ENCODE peak calls at places on chromosomes 3 and 15, in four cellular contexts. One of them, this sample, is unnamed.

GRCh38 chr3:26840272-26840870 is 217.8 kb downstream of the LRRC3B start:
- DNase-seq in lower leg skin: no peak
- DNase-seq in H54: no peak
- DNase-seq in HepG2: no peak
- DNase-seq in this sample: no peak

GRCh38 chr3:176286456-176287115 is 910.7 kb downstream of the TBL1XR1 start:
- DNase-seq in H54: no peak
- DNase-seq in HepG2: no peak
- DNase-seq in lower leg skin: no peak
- DNase-seq in this sample: no peak

GRCh38 chr15:33084661-33085060 is 109.9 kb downstream of the FMN1 start:
- DNase-seq in H54: no peak
- DNase-seq in lower leg skin: no peak
- DNase-seq in HepG2: no peak
- DNase-seq in this sample: no peak

GRCh38 chr3:149810846-149811245 is 2.2 kb upstream of the RNF13 start:
- DNase-seq in lower leg skin: no peak
- DNase-seq in HepG2: no peak
- DNase-seq in H54: no peak
- DNase-seq in this sample: no peak

GRCh38 chr15:24729760-24730159 is 54.2 kb downstream of the NPAP1 start:
- DNase-seq in HepG2: no peak
- DNase-seq in lower leg skin: no peak
- DNase-seq in H54: no peak
- DNase-seq in this sample: no peak

GRCh38 chr15:78103406-78104118 is 11.2 kb downstream of the SH2D7 start:
- DNase-seq in lower leg skin: no peak
- DNase-seq in H54: no peak
- DNase-seq in HepG2: no peak
- DNase-seq in this sample: no peak

GRCh38 chr3:150414273-150414672 is 6.2 kb downstream of the TSC22D2 start:
- DNase-seq in HepG2: peak; percentile 76
- DNase-seq in H54: no peak
- DNase-seq in lower leg skin: no peak
- DNase-seq in this sample: no peak

GRCh38 chr3:182399978-182400737 is 393.1 kb upstream of the ATP11B start:
- DNase-seq in H54: no peak
- DNase-seq in HepG2: no peak
- DNase-seq in lower leg skin: no peak
- DNase-seq in this sample: no peak

DNA sequence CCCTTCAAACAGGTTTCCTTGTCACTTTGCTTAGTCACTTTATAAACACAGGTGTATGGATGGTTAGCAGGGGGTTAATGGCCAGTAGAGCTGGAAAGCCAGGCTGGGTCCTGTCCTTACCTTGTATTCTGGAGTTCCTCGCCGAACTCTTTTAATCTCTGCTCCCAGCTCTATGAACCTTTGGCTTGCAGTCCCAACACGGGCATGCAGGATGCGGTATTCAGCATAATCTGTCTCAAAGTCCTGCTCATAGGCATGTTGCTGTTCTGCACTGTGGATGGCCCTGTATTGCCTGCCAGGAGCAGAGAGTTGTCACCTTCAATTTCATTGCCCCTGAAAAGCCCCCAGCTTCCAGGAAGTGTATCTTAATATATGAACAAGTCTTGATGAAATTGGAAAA is 2.7 kb downstream of the ELL3 start:
- DNase-seq in H54: no peak
- DNase-seq in lower leg skin: no peak
- DNase-seq in HepG2: no peak
- DNase-seq in this sample: no peak
- TF ChIP-seq POLR2A in H54: no peak
- TF ChIP-seq POLR2A in lower leg skin: no peak
- TF ChIP-seq POLR2A in HepG2: no peak
- TF ChIP-seq POLR2A in this sample: no peak

GRCh38 chr15:89397653-89398023 is 63.0 kb upstream of the POLG start:
- DNase-seq in H54: no peak
- DNase-seq in lower leg skin: no peak
- DNase-seq in HepG2: no peak
- DNase-seq in this sample: no peak

GRCh38 chr15:89395461-89395875 is 60.8 kb upstream of the POLG start:
- DNase-seq in HepG2: no peak
- DNase-seq in lower leg skin: no peak
- DNase-seq in H54: no peak
- DNase-seq in this sample: no peak

GRCh38 chr15:89395996-89396395 is 61.4 kb upstream of the POLG start:
- DNase-seq in lower leg skin: no peak
- DNase-seq in H54: no peak
- DNase-seq in HepG2: no peak
- DNase-seq in this sample: no peak

GRCh38 chr15:89399070-89399389 is 64.4 kb upstream of the POLG start:
- DNase-seq in lower leg skin: no peak
- DNase-seq in H54: no peak
- DNase-seq in HepG2: no peak
- DNase-seq in this sample: no peak

DNA sequence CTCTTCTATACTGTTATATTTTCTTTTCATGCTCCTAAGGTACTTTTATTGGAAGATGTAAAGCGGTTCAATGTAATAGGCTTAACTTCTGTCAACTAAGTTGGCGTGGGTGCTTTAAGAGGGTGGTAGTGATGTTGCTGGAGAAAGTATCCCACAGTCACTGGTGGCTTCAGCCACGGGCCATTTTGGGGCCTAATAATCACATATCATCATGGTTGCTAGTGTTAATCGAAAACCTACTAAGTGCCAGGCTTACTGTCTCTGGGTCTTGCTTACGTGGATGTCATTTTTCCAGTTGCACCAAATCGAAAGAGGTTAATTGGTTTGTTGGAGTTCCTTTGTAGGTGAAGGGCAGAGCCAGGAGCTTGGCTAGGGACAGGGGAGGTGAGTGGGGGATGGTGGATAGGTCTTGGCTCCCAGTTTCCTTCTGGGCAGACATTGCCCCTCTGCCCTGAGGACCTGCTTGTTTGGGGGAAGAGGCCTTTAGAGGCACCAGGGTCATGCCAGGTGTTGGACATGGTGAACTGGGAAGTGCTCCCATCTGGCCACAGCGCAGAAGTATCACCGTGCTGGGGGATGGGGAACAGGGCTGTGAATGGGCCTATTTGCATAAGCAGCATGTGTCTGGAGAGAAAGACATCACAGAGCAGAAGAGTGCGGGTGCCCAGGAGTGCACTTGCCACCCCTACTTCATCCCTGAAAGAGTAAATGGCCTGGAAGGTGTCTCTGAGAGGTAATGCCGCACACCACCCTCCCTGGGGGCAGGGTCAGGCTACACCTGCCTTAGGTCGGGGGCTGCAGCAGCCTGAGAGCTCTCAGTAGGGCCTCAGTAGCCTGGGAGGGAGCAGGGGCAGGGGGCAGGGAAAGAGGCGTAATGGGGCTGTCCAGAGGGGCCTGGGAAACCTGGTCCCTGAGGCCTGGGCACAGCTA is 62.4 kb upstream of the POLG start:
- DNase-seq in H54: no peak
- DNase-seq in HepG2: no peak
- DNase-seq in lower leg skin: no peak
- DNase-seq in this sample: no peak
- TF ChIP-seq POLR2A in H54: no peak
- TF ChIP-seq POLR2A in HepG2: no peak
- TF ChIP-seq POLR2A in lower leg skin: no peak
- TF ChIP-seq POLR2A in this sample: no peak

DNA sequence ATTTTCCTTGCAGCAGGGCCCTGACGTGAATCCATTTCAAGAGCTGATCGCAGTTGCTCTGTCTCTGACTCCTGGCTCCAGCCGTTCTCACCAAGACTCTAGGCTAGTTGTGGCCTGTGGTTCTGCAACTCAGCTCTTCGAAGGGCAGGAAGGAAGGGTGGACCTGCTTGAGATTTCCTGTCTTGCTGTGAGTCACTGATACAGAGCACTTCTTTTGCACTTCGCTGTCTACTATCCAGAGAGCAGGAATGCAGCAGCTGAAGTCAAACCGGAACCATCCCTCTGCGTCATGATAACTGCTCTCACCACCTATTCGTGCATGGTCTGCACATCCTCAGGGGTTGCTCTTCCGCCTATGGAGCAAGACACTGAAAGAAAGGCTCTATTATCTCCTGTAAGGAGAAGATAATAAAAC is 59.7 kb downstream of the RAP2B start:
- DNase-seq in H54: peak; percentile 71
- DNase-seq in HepG2: no peak
- DNase-seq in lower leg skin: peak; percentile 89
- DNase-seq in this sample: no peak
- TF ChIP-seq POLR2A in H54: peak; percentile 38
- TF ChIP-seq POLR2A in HepG2: no peak
- TF ChIP-seq POLR2A in lower leg skin: no peak
- TF ChIP-seq POLR2A in this sample: no peak

DNA sequence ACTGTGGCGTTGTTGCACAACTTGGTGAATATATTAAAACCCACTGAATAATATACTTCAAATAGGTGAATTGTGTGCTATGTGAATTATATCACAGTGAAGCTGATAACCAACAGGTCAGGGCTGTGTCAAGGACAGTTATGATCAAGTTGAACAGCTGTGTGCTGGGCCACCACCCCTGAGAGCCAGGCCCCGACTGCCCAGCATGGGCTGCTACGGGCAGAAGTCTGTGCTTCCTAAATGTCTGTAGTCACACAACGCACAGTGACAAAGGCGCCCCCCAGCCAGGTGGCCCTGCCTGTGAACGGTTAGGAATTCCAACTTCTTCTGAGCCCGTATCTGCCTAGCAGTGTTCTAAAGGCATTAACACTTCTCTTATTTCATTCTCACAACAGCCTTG is 32.8 kb downstream of the TKT start:
- DNase-seq in H54: no peak
- DNase-seq in lower leg skin: no peak
- DNase-seq in HepG2: peak; percentile 20
- DNase-seq in this sample: no peak
- TF ChIP-seq POLR2A in H54: no peak
- TF ChIP-seq POLR2A in lower leg skin: no peak
- TF ChIP-seq POLR2A in HepG2: no peak
- TF ChIP-seq POLR2A in this sample: no peak

DNA sequence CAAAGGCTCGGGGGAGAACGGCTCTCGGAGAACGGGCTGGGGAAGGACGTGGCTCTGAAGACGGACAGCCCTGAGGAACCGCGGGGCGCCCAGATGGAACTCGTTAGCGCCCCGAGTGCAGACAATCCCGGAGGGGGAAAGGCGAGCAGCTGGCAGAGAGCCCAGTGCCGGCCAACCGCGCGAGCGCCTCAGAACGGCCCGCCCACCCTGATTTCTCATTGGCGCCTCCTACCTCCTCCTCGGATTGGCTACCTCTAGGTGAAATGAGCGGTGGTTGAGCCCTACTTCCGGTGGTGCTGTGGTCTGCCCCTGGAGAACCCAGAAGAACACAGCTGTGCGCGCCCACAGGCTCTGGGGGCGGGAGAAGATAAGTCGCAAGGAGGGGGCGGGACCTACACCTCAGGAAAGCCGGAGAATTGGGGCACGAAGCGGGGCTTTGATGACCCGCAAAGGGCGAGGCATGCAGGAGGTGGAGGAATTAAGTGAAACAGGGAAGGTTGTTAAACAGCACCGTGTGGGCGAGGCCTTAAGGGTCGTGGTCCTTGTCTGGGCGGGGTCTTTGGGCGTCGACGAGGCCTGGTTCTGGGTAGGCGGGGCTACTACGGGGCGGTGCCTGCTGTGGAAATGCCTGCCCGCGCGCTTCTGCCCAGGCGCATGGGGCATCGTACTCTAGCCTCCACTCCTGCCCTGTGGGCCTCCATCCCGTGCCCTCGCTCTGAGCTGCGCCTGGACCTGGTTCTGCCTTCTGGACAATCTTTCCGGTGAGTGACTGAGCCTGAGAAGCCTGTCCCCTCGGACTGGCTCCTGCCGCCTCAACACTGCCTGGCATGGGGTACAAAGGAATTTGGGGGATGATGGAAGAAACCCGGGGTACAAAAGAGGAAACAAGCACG is at the start of gene OGG1:
- DNase-seq in HepG2: peak; percentile 96
- DNase-seq in lower leg skin: peak; percentile 99
- DNase-seq in H54: peak; percentile 96
- DNase-seq in this sample: no peak
- TF ChIP-seq POLR2A in HepG2: peak; percentile 73
- TF ChIP-seq POLR2A in lower leg skin: no peak
- TF ChIP-seq POLR2A in H54: peak; percentile 55
- TF ChIP-seq POLR2A in this sample: no peak

GRCh38 chr3:69086133-69086722 is 1.5 kb downstream of the ARL6IP5 start:
- DNase-seq in H54: peak; percentile 45
- DNase-seq in HepG2: peak; percentile 41
- DNase-seq in lower leg skin: peak; percentile 98
- DNase-seq in this sample: no peak
- TF ChIP-seq POLR2A in H54: no peak
- TF ChIP-seq POLR2A in HepG2: no peak
- TF ChIP-seq POLR2A in lower leg skin: no peak
- TF ChIP-seq POLR2A in this sample: no peak

GRCh38 chr15:83011271-83012037 is at the start of gene C15orf40:
- DNase-seq in lower leg skin: peak; percentile 96
- DNase-seq in HepG2: peak; percentile 81
- DNase-seq in H54: peak; percentile 77
- DNase-seq in this sample: peak; percentile 93
- TF ChIP-seq POLR2A in lower leg skin: peak; percentile 53
- TF ChIP-seq POLR2A in HepG2: peak; percentile 77
- TF ChIP-seq POLR2A in H54: peak; percentile 63
- TF ChIP-seq POLR2A in this sample: no peak

DNA sequence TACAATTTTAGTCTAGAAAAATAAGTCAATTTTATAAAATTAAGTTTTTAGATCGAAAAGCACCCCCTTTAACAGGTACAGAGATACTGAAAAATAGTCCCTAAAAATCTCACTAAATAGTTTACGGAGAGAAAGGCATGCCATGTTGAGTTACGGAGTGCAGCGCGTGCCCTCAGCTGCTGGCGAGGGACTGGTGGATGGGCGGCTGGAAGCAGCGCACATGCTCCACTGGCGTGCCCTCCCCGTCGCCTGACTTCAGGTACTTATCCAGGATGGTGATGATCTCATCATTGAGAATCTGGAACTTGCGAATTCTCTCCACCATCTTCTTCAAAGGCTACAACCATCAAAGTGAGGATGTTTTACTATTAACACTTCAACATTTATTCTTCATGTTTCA is 31.4 kb downstream of the NIPA2 start:
- DNase-seq in lower leg skin: peak; percentile 61
- DNase-seq in HepG2: no peak
- DNase-seq in H54: no peak
- DNase-seq in this sample: no peak
- TF ChIP-seq POLR2A in lower leg skin: no peak
- TF ChIP-seq POLR2A in HepG2: no peak
- TF ChIP-seq POLR2A in H54: no peak
- TF ChIP-seq POLR2A in this sample: no peak

DNA sequence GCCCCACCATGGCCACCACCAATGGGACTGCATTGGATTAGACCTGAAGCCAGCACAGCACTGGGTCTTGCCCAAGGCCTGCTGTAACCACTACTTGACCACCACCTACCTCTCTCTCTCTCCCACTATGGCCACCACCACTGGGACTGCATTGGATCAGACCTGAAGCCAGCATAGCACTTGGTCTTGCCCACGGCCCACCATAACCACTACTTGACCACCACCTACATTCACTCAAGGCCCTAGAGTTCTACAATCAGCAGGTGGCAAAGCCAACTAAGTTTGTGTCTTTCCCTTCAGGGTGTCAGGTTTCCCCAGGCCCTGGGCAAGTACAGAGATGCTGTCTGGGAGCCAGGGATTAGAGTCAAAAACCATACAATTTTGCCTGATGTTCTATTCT is 57.6 kb downstream of the ESYT3 start:
- DNase-seq in HepG2: no peak
- DNase-seq in H54: no peak
- DNase-seq in lower leg skin: no peak
- DNase-seq in this sample: no peak
- TF ChIP-seq POLR2A in HepG2: no peak
- TF ChIP-seq POLR2A in H54: no peak
- TF ChIP-seq POLR2A in lower leg skin: no peak
- TF ChIP-seq POLR2A in this sample: no peak

This sample was measured in vagina.